ENCODE peak calls at places on chromosome 13, in seven cellular contexts. R is IMR-90; U is heart right ventricle; B is fibroblast of lung; A is psoas muscle; I is effector memory CD4-positive, alpha-beta T cell; V is hepatocyte. E is an unnamed sample.

GRCh38 chr13:33471182-33471581 is 185.6 kb upstream of the STARD13 start:
- DNase-seq in I (no peak), A (no peak), U (no peak), B (no peak), V (no peak), R (peak; percentile 69), E (no peak)

GRCh38 chr13:29676941-29677452 is 81.5 kb upstream of the SLC7A1 start:
- DNase-seq in R (peak; percentile 2), V (no peak), I (no peak), U (no peak), A (no peak), B (no peak), E (no peak)

GRCh38 chr13:92621985-92622384 is 604.6 kb upstream of the GPC6 start:
- DNase-seq in U (no peak), I (no peak), A (no peak), V (no peak), R (no peak), B (no peak), E (no peak)

GRCh38 chr13:96958286-96958891 is 35.9 kb downstream of the OXGR1 start:
- DNase-seq in B (peak; percentile 40), R (peak; percentile 13), I (no peak), A (no peak), U (no peak), V (peak; percentile 76), E (no peak)

GRCh38 chr13:105035092-105035491 is 1500.4 kb downstream of the EFNB2 start:
- DNase-seq in R (no peak), A (no peak), B (no peak), U (no peak), V (no peak), I (no peak), E (no peak)

GRCh38 chr13:72539925-72540324 is 187.5 kb downstream of the MZT1 start:
- DNase-seq in A (no peak), R (no peak), I (no peak), U (no peak), B (no peak), V (no peak), E (no peak)

GRCh38 chr13:113114511-113115362 is 7.9 kb upstream of the F10 start:
- DNase-seq in V (no peak), R (no peak), I (no peak), U (no peak), B (no peak), A (no peak), E (no peak)

GRCh38 chr13:82294226-82294625 is 1588.0 kb downstream of the SLITRK1 start:
- DNase-seq in V (no peak), R (no peak), I (no peak), U (no peak), B (no peak), A (no peak), E (no peak)

GRCh38 chr13:39451301-39451700 is 151.7 kb downstream of the LHFPL6 start:
- DNase-seq in R (peak; percentile 16), A (no peak), I (no peak), B (peak; percentile 33), U (no peak), V (peak; percentile 12), E (no peak)

GRCh38 chr13:33845572-33846305 is 27.8 kb downstream of the RFC3 start:
- DNase-seq in I (no peak), V (no peak), A (no peak), U (no peak), R (no peak), B (no peak), E (no peak)

GRCh38 chr13:96036515-96036914 is 16.7 kb downstream of the UGGT2 start:
- DNase-seq in I (no peak), B (no peak), A (no peak), V (no peak), U (no peak), R (no peak), E (no peak)

GRCh38 chr13:35818577-35819165 is 312.5 kb downstream of the DCLK1 start:
- DNase-seq in U (no peak), R (peak; percentile 60), I (no peak), V (peak; percentile 62), B (peak; percentile 61), A (no peak), E (no peak)

GRCh38 chr13:40568246-40568645 is 98.2 kb downstream of the FOXO1 start:
- DNase-seq in U (no peak), A (no peak), R (no peak), B (no peak), I (no peak), V (no peak), E (no peak)

GRCh38 chr13:30616927-30617314 is 799 bp upstream of the USPL1 start:
- DNase-seq in R (peak; percentile 89), A (no peak), U (no peak), B (peak; percentile 96), I (no peak), V (peak; percentile 86), E (peak; percentile 44)

GRCh38 chr13:101417043-101417406 is 717 bp upstream of the NALCN start:
- DNase-seq in V (no peak), U (no peak), I (no peak), B (peak; percentile 52), R (peak; percentile 84), A (no peak), E (no peak)

GRCh38 chr13:40236566-40237168 is 429.8 kb downstream of the FOXO1 start:
- DNase-seq in V (peak; percentile 12), I (no peak), R (no peak), B (peak; percentile 77), A (peak; percentile 62), U (no peak), E (no peak)

GRCh38 chr13:50731400-50731799 is 112.1 kb downstream of the DLEU7 start:
- DNase-seq in I (no peak), V (no peak), U (no peak), A (no peak), R (peak; percentile 54), B (peak; percentile 63), E (no peak)

GRCh38 chr13:91167706-91168459 is 179.6 kb upstream of the MIR17HG start:
- DNase-seq in R (no peak), I (no peak), U (no peak), V (no peak), A (no peak), B (peak; percentile 64), E (no peak)

GRCh38 chr13:44810067-44810840 is 179.0 kb downstream of the NUFIP1 start:
- DNase-seq in V (peak; percentile 35), I (no peak), U (no peak), B (no peak), R (no peak), A (no peak), E (no peak)

GRCh38 chr13:25111557-25111956 is 15.6 kb downstream of the PABPC3 start:
- DNase-seq in U (no peak), R (peak; percentile 7), B (no peak), I (no peak), A (no peak), V (no peak), E (no peak)

GRCh38 chr13:46893820-46894533 is 2.9 kb downstream of the HTR2A start:
- DNase-seq in R (peak; percentile 17), I (peak; percentile 9), A (peak; percentile 73), V (peak; percentile 87), U (peak; percentile 73), B (peak; percentile 58), E (peak; percentile 74)

DNA sequence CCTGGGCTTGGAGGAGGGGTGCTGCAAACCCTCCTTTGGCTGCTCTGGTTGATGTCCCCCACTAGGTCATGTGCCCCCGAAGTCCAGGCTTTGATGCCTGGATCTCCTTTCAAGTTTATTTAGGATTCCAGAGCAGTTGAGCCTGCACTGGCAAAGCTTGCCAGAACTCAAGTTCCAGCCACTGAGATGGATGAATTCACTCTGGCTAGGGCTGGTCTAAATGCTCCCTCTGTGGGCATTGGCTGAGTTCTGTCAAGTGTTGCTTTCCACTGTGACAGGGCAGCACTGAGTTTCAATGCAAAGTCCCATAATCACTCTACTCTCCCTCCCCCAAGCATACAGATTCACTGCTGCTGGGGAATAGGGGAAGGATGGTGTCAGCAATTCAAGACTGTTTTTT is 17.8 kb upstream of the LMO7 start:
- DNase-seq in R (no peak), I (no peak), U (no peak), B (no peak), A (no peak), V (no peak), E (no peak)
- H3K27ac ChIP-seq in R (peak overlapping the region; percentile 44), I (no peak overlapping the region), U (no peak overlapping the region), B (no peak overlapping the region), A (no peak overlapping the region), V (no peak overlapping the region), E (no peak overlapping the region)

GRCh38 chr13:22837980-22838615 is 342.7 kb upstream of the SGCG start:
- DNase-seq in I (no peak), U (peak; percentile 15), R (no peak), A (no peak), B (no peak), V (no peak), E (no peak)
- H3K9me3 ChIP-seq in I (no peaks in the 10 kb centered on the region), U (no peaks in the 10 kb centered on the region), R (no peaks in the 10 kb centered on the region), A (no peaks in the 10 kb centered on the region), B (no peaks in the 10 kb centered on the region), V (no peaks in the 10 kb centered on the region), E (no peaks in the 10 kb centered on the region)

GRCh38 chr13:111034811-111035210 is 80.3 kb upstream of the ARHGEF7 start:
- DNase-seq in V (no peak), R (peak; percentile 63), B (peak; percentile 37), A (no peak), U (no peak), I (no peak), E (no peak)

GRCh38 chr13:111033172-111034133 is 81.7 kb upstream of the ARHGEF7 start:
- DNase-seq in B (no peak), R (no peak), V (no peak), A (no peak), I (no peak), U (no peak), E (no peak)

GRCh38 chr13:111027481-111028439 is 87.3 kb upstream of the ARHGEF7 start:
- DNase-seq in U (no peak), R (peak; percentile 50), V (no peak), A (no peak), B (peak; percentile 55), I (no peak), E (no peak)

GRCh38 chr13:111029957-111030609 is 85.0 kb upstream of the ARHGEF7 start:
- DNase-seq in R (no peak), V (no peak), A (no peak), I (no peak), U (no peak), B (no peak), E (no peak)

DNA sequence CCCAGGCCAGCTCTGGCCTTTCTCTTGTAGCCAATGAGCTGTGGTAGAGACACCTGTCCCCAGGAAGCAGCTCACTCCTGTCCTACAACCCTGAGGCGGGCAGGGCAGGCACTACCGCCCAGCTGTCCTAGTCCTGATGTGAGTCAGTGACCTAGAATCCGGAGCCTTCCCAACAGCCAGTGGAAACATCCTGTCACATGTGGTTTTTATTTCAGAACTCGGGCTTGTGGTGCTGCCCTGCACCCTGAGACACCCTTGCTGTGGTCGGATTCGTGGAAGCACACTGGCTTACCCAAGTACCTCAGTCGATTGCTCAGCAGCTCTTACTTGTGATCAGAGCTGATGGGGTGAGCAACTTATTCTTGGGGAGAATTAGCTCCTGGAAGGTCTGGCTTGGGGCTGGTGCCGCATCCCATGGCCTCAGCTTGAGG is 83.6 kb upstream of the ARHGEF7 start:
- DNase-seq in I (no peak), B (peak; percentile 59), R (peak; percentile 58), V (no peak), U (no peak), A (peak; percentile 72), E (no peak)
- H3K27ac ChIP-seq in I (no peak overlapping the region), B (no peak overlapping the region), R (no peak overlapping the region), V (no peak overlapping the region), U (no peak overlapping the region), A (peak overlapping the region; percentile 83), E (no peak overlapping the region)

DNA sequence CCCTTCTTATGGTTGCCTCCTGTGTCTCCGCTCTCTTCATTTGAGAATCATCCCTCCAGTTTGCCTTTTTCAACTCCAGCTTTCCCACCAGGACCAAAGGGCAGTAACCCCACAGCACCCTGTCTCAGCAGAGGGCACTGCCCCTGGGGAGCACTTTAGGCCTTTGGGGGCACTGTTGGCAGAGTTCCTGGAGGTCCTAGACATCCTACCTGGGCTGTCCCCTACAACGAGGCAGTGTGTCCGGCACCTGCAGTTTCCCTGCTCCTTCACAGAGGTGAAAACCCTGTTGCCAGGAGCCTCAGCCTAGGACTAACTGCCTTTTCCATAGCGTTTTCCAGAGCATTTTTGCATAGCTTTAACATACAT is 234.8 kb downstream of the TEX29 start:
- DNase-seq in A (no peak), R (no peak), B (no peak), U (no peak), I (no peak), V (no peak), E (no peak)
- H3K9me3 ChIP-seq in A (no peaks in the 10 kb centered on the region), R (peaks cover 44% of the 10 kb centered on the region), B (no peaks in the 10 kb centered on the region), U (no peaks in the 10 kb centered on the region), I (no peaks in the 10 kb centered on the region), V (no peaks in the 10 kb centered on the region), E (no peaks in the 10 kb centered on the region)

E was measured in CD8-positive, alpha-beta T cell.